ENCODE peak calls at places on chromosome 20, in five cellular contexts. D is GM23248, W is neural progenitor cell, P is hepatocyte, A is HCT116. Z is an unnamed sample. For H3K4me1, the result is how much of the 10 kb centered on the place peaks cover.

GRCh38 chr20:19922716-19923115 is 94.4 kb upstream of the NAA20 start:
- DNase-seq in A (no peak), W (no peak), P (no peak), D (no peak), Z (no peak)

GRCh38 chr20:25586877-25587276 is 1.5 kb upstream of the NINL start:
- DNase-seq in D (peak), W (no peak), P (no peak), A (no peak), Z (peak)

GRCh38 chr20:16459019-16459700 is 114.1 kb downstream of the KIF16B start:
- DNase-seq in P (peak), W (no peak), A (no peak), D (peak), Z (peak)

GRCh38 chr20:36821964-36822437 is 48.4 kb upstream of the DSN1 start:
- DNase-seq in P (no peak), D (peak), W (peak), A (no peak), Z (no peak)

GRCh38 chr20:1323830-1324597 is 4.9 kb downstream of the SDCBP2 start:
- DNase-seq in A (no peak), D (no peak), W (no peak), P (no peak), Z (no peak)

GRCh38 chr20:57737349-57737748 is 27.5 kb upstream of the PMEPA1 start:
- DNase-seq in A (no peak), W (no peak), D (no peak), P (no peak), Z (no peak)

GRCh38 chr20:20463933-20464374 is 96.0 kb downstream of the INSM1 start:
- DNase-seq in D (peak), P (no peak), W (peak), A (no peak), Z (no peak)

GRCh38 chr20:61125536-61126180 is 126.4 kb upstream of the CDH4 start:
- DNase-seq in W (no peak), D (no peak), A (no peak), P (no peak), Z (no peak)

GRCh38 chr20:38230957-38231785 is 29.4 kb downstream of the KIAA1755 start:
- DNase-seq in P (no peak), D (peak), A (no peak), W (no peak), Z (no peak)

GRCh38 chr20:23366384-23366783 is 4.4 kb downstream of the GZF1 start:
- DNase-seq in P (no peak), D (peak), W (no peak), A (no peak), Z (no peak)

GRCh38 chr20:48733296-48733790 is 94.5 kb downstream of the PREX1 start:
- DNase-seq in W (no peak), D (peak), P (no peak), A (no peak), Z (no peak)

GRCh38 chr20:52577696-52578095 is 386.1 kb upstream of the ZFP64 start:
- DNase-seq in D (no peak), P (no peak), W (no peak), A (no peak), Z (no peak)

GRCh38 chr20:408843-409696 is 971 bp downstream of the RBCK1 start:
- DNase-seq in W (peak), P (no peak), D (peak), A (no peak), Z (no peak)

GRCh38 chr20:42749548-42749947 is 440.2 kb downstream of the PTPRT start:
- DNase-seq in P (peak), D (no peak), A (no peak), W (no peak), Z (no peak)

GRCh38 chr20:63058696-63059335 is 52.1 kb upstream of the BHLHE23 start:
- DNase-seq in D (no peak), W (no peak), A (no peak), P (no peak), Z (no peak)

GRCh38 chr20:14948416-14948815 is 611.0 kb upstream of the FLRT3 start:
- DNase-seq in A (no peak), P (no peak), D (no peak), W (peak), Z (peak)

GRCh38 chr20:25178563-25179438 is 16.7 kb upstream of the ENTPD6 start:
- DNase-seq in D (peak), A (peak), W (peak), P (peak), Z (peak)

GRCh38 chr20:40945754-40946451 is 82.7 kb upstream of the TOP1 start:
- DNase-seq in P (peak), W (peak), D (peak), A (peak), Z (peak)

GRCh38 chr20:52965380-52965779 is 6.8 kb upstream of the TSHZ2 start:
- DNase-seq in W (no peak), A (no peak), D (no peak), P (no peak), Z (no peak)

GRCh38 chr20:63529180-63529860 is 7.9 kb downstream of the PTK6 start:
- DNase-seq in P (no peak), D (no peak), A (no peak), W (no peak), Z (no peak)

GRCh38 chr20:34977365-34978091 is 21.9 kb downstream of the MYH7B start:
- DNase-seq in P (no peak), A (no peak), D (no peak), W (no peak), Z (no peak)

GRCh38 chr20:34971873-34972235 is 16.2 kb downstream of the MYH7B start:
- DNase-seq in A (no peak), D (no peak), P (no peak), W (no peak), Z (no peak)

GRCh38 chr20:34971038-34971872 is 15.6 kb downstream of the MYH7B start:
- DNase-seq in A (no peak), W (no peak), P (no peak), D (no peak), Z (no peak)

GRCh38 chr20:34976286-34976685 is 20.6 kb downstream of the MYH7B start:
- DNase-seq in D (no peak), W (no peak), P (no peak), A (no peak), Z (no peak)

GRCh38 chr20:34974246-34974645 is 18.6 kb downstream of the MYH7B start:
- DNase-seq in W (no peak), D (no peak), P (no peak), A (no peak), Z (no peak)
- H3K4me1 ChIP-seq in W (under half), D (under half), P (under half), A (under half), Z (under half)

DNA sequence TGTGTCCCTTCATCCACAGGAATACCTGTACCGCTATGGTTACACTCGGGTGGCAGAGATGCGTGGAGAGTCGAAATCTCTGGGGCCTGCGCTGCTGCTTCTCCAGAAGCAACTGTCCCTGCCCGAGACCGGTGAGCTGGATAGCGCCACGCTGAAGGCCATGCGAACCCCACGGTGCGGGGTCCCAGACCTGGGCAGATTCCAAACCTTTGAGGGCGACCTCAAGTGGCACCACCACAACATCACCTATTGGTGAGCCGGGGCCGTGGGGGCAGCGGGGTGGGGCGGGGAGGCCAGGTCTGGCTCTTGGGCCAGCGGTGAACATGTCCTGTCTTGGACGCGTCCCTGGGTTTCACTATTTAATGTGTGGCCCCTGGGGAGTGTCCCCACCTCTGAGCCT is 1.1 kb downstream of the MMP9 start:
- DNase-seq in A (no peak), W (peak), D (no peak), P (no peak), Z (no peak)
- H3K4me3 ChIP-seq in A (no peak), W (no peak), D (no peak), P (no peak), Z (no peak)

DNA sequence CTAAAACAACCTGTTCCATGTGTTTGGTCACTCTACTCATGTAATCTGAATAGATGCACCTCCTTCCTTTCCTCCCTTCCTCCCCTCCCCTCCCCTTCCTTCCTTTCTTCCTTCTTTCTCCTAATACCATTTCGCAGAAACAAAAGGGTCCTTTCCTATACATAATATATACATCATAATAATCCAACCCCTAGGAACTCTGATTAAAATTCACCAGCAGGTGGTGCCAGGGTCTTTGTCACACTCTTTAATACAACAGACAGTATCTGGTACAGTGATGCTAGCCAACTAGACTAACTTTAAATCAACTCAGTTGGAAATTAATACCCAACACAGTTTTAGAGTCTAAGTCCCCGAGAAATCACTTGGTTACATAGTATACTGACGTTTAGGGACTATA is 181.2 kb upstream of the SHLD1 start:
- DNase-seq in P (peak), A (peak), W (no peak), D (peak), Z (peak)
- TF ChIP-seq EZH2phosphoT487 in P (no peak), A (no peak), W (no peak), D (no peak), Z (no peak)

DNA sequence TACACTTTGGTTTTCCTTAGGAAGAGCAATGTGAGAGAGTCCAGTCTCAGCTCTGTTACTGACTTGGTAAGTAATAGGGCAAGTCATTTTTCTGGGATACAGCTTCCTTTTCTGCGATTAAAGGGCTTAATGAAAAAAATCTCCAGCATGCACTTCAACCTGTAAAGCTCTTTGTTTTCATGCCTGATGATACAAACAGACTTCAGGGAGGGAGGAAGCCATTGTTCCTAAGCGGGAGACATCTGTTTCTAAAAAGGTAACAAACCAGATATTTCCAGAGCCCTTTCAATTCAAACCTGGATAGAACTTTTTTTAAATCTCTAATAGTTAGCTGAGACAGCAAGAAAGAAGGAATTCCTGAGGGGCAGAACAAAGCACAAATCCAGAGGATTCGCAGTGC is 5.2 kb upstream of the CASS4 start:
- DNase-seq in P (no peak), W (no peak), A (no peak), D (no peak), Z (no peak)
- H3K4me1 ChIP-seq in P (under half), W (under half), A (under half), D (under half), Z (under half)

GRCh38 chr20:47038581-47039560 is 144.2 kb downstream of the EYA2 start:
- DNase-seq in W (no peak), D (peak), P (no peak), A (no peak), Z (no peak)
- H3K4me3 ChIP-seq in W (no peak), D (no peak), P (no peak), A (no peak), Z (no peak)

GRCh38 chr20:2872304-2873009 is 824 bp upstream of the PTPRA start:
- DNase-seq in A (no peak), W (peak), P (peak), D (peak), Z (peak)
- TF ChIP-seq EZH2phosphoT487 in A (no peak), W (peak), P (no peak), D (no peak), Z (no peak)